ENCODE peak calls at places on chromosomes 2 and 18, in five cellular contexts. One of them, this sample, is unnamed.

GRCh38 chr2:192151848-192152247 is 42.9 kb downstream of the TMEFF2 start:
- DNase-seq in brain microvascular endothelial cell: peak
- DNase-seq in astrocyte of the spinal cord: peak
- DNase-seq in fibroblast of lung: peak
- DNase-seq in HCT116: no peak
- DNase-seq in this sample: no peak

GRCh38 chr18:67672142-67672541 is 155.6 kb upstream of the DSEL start:
- DNase-seq in brain microvascular endothelial cell: peak
- DNase-seq in astrocyte of the spinal cord: no peak
- DNase-seq in fibroblast of lung: peak
- DNase-seq in HCT116: no peak
- DNase-seq in this sample: no peak

GRCh38 chr2:32932825-32933755 is 13.7 kb upstream of the LTBP1 start:
- DNase-seq in brain microvascular endothelial cell: no peak
- DNase-seq in astrocyte of the spinal cord: no peak
- DNase-seq in fibroblast of lung: no peak
- DNase-seq in HCT116: no peak
- DNase-seq in this sample: no peak

GRCh38 chr2:41923156-41923786 is 124.5 kb upstream of the PKDCC start:
- DNase-seq in brain microvascular endothelial cell: no peak
- DNase-seq in astrocyte of the spinal cord: no peak
- DNase-seq in fibroblast of lung: no peak
- DNase-seq in HCT116: no peak
- DNase-seq in this sample: no peak

GRCh38 chr2:233189032-233189431 is 62.4 kb upstream of the ATG16L1 start:
- DNase-seq in brain microvascular endothelial cell: no peak
- DNase-seq in astrocyte of the spinal cord: no peak
- DNase-seq in fibroblast of lung: no peak
- DNase-seq in HCT116: no peak
- DNase-seq in this sample: no peak

GRCh38 chr2:239695106-239695727 is 294.4 kb upstream of the HDAC4 start:
- DNase-seq in brain microvascular endothelial cell: no peak
- DNase-seq in astrocyte of the spinal cord: no peak
- DNase-seq in fibroblast of lung: no peak
- DNase-seq in HCT116: no peak
- DNase-seq in this sample: no peak

GRCh38 chr2:102168026-102168425 is 18.8 kb upstream of the IL1RL2 start:
- DNase-seq in brain microvascular endothelial cell: no peak
- DNase-seq in astrocyte of the spinal cord: no peak
- DNase-seq in fibroblast of lung: no peak
- DNase-seq in HCT116: no peak
- DNase-seq in this sample: no peak

GRCh38 chr2:173346035-173346434 is 8.6 kb upstream of the CDCA7 start:
- DNase-seq in brain microvascular endothelial cell: no peak
- DNase-seq in astrocyte of the spinal cord: no peak
- DNase-seq in fibroblast of lung: peak
- DNase-seq in HCT116: no peak
- DNase-seq in this sample: no peak

GRCh38 chr2:202109737-202110184 is 36.7 kb downstream of the KIAA2012 start:
- DNase-seq in brain microvascular endothelial cell: peak
- DNase-seq in astrocyte of the spinal cord: peak
- DNase-seq in fibroblast of lung: peak
- DNase-seq in HCT116: no peak
- DNase-seq in this sample: no peak

GRCh38 chr18:27862056-27862682 is 314.8 kb downstream of the CDH2 start:
- DNase-seq in brain microvascular endothelial cell: no peak
- DNase-seq in astrocyte of the spinal cord: no peak
- DNase-seq in fibroblast of lung: no peak
- DNase-seq in HCT116: no peak
- DNase-seq in this sample: no peak

GRCh38 chr18:79928563-79928960 is 22.9 kb downstream of the SLC66A2 start:
- DNase-seq in brain microvascular endothelial cell: no peak
- DNase-seq in astrocyte of the spinal cord: no peak
- DNase-seq in fibroblast of lung: no peak
- DNase-seq in HCT116: no peak
- DNase-seq in this sample: no peak

GRCh38 chr18:35189510-35189909 is 51.3 kb upstream of the ZNF397 start:
- DNase-seq in brain microvascular endothelial cell: no peak
- DNase-seq in astrocyte of the spinal cord: no peak
- DNase-seq in fibroblast of lung: no peak
- DNase-seq in HCT116: no peak
- DNase-seq in this sample: no peak

GRCh38 chr2:181203412-181203811 is 223.0 kb downstream of the UBE2E3 start:
- DNase-seq in brain microvascular endothelial cell: peak
- DNase-seq in astrocyte of the spinal cord: peak
- DNase-seq in fibroblast of lung: peak
- DNase-seq in HCT116: peak
- DNase-seq in this sample: peak

GRCh38 chr2:171922230-171923022 is at the start of gene HAT1:
- DNase-seq in brain microvascular endothelial cell: peak
- DNase-seq in astrocyte of the spinal cord: peak
- DNase-seq in fibroblast of lung: peak
- DNase-seq in HCT116: peak
- DNase-seq in this sample: peak

GRCh38 chr2:80086831-80087230 is 217.7 kb downstream of the LRRTM1 start:
- DNase-seq in brain microvascular endothelial cell: no peak
- DNase-seq in astrocyte of the spinal cord: peak
- DNase-seq in fibroblast of lung: peak
- DNase-seq in HCT116: no peak
- DNase-seq in this sample: no peak

GRCh38 chr18:13267517-13267916 is 49.0 kb downstream of the LDLRAD4 start:
- DNase-seq in brain microvascular endothelial cell: no peak
- DNase-seq in astrocyte of the spinal cord: no peak
- DNase-seq in fibroblast of lung: no peak
- DNase-seq in HCT116: no peak
- DNase-seq in this sample: no peak

GRCh38 chr2:37625781-37626548 is 45.5 kb downstream of the CDC42EP3 start:
- DNase-seq in brain microvascular endothelial cell: no peak
- DNase-seq in astrocyte of the spinal cord: peak
- DNase-seq in fibroblast of lung: peak
- DNase-seq in HCT116: no peak
- DNase-seq in this sample: no peak

GRCh38 chr2:45052388-45052928 is 43.2 kb upstream of the SIX2 start:
- DNase-seq in brain microvascular endothelial cell: no peak
- DNase-seq in astrocyte of the spinal cord: no peak
- DNase-seq in fibroblast of lung: no peak
- DNase-seq in HCT116: no peak
- DNase-seq in this sample: no peak

GRCh38 chr2:53475766-53476165 is 291.8 kb upstream of the CHAC2 start:
- DNase-seq in brain microvascular endothelial cell: no peak
- DNase-seq in astrocyte of the spinal cord: no peak
- DNase-seq in fibroblast of lung: peak
- DNase-seq in HCT116: no peak
- DNase-seq in this sample: no peak

GRCh38 chr2:53476800-53477199 is 290.8 kb upstream of the CHAC2 start:
- DNase-seq in brain microvascular endothelial cell: no peak
- DNase-seq in astrocyte of the spinal cord: no peak
- DNase-seq in fibroblast of lung: no peak
- DNase-seq in HCT116: no peak
- DNase-seq in this sample: peak

GRCh38 chr2:53473762-53474161 is 293.8 kb upstream of the CHAC2 start:
- DNase-seq in brain microvascular endothelial cell: no peak
- DNase-seq in astrocyte of the spinal cord: no peak
- DNase-seq in fibroblast of lung: no peak
- DNase-seq in HCT116: no peak
- DNase-seq in this sample: no peak

GRCh38 chr2:53475320-53475719 is 292.3 kb upstream of the CHAC2 start:
- DNase-seq in brain microvascular endothelial cell: peak
- DNase-seq in astrocyte of the spinal cord: peak
- DNase-seq in fibroblast of lung: peak
- DNase-seq in HCT116: peak
- DNase-seq in this sample: peak

DNA sequence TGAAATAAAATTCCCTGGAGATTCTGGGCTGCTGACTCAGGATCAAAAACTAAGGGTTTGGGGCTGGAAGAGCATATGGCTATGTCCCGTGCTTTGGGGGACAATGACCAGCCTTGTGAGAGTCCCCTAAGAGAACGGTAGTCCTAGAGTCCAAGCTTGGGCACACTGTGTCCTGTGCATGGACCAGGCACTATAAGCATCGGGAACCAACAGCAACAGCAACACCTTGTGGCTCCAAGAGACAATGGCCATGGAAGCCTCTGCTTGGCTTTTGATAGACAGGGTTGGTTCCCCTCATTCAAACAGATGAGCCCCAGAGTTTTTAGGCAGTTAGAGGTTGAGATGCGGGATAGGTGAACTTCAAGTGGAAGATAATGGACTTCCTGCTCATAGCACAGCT is 294.4 kb upstream of the CHAC2 start:
- DNase-seq in brain microvascular endothelial cell: no peak
- DNase-seq in astrocyte of the spinal cord: no peak
- DNase-seq in fibroblast of lung: no peak
- DNase-seq in HCT116: no peak
- DNase-seq in this sample: no peak
- TF ChIP-seq CTCF in brain microvascular endothelial cell: peak
- TF ChIP-seq CTCF in astrocyte of the spinal cord: peak
- TF ChIP-seq CTCF in fibroblast of lung: no peak
- TF ChIP-seq CTCF in HCT116: peak
- TF ChIP-seq CTCF in this sample: no peak

DNA sequence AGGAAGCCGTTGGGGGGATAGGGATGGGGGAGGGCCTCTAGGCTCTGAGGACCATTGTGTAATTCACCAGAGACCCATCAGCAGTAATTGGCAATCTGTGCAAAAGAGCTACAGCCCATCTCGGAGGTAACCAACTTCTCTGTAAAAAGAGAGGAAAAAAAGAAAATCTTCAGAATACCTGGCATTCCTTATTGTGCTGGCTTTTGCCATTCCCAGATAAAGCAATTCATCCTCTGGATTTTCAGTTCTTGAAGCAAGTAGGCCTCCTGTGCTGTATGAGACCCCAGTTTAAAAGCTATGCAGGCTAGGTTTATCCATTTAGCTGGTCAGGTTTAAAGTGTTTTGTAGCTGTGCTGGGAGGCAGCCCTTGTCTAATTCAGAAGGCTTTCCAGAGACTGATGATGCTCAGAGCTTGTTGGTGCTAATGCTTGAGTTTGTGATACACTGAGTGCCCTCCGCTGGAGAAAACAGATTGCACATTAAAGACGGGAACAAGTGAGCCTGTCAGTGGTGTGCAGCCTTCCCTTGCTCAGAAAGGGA is at the start of gene LRRTM4:
- DNase-seq in brain microvascular endothelial cell: no peak
- DNase-seq in astrocyte of the spinal cord: peak
- DNase-seq in fibroblast of lung: peak
- DNase-seq in HCT116: no peak
- DNase-seq in this sample: no peak
- TF ChIP-seq CTCF in brain microvascular endothelial cell: peak
- TF ChIP-seq CTCF in astrocyte of the spinal cord: no peak
- TF ChIP-seq CTCF in fibroblast of lung: peak
- TF ChIP-seq CTCF in HCT116: no peak
- TF ChIP-seq CTCF in this sample: no peak

DNA sequence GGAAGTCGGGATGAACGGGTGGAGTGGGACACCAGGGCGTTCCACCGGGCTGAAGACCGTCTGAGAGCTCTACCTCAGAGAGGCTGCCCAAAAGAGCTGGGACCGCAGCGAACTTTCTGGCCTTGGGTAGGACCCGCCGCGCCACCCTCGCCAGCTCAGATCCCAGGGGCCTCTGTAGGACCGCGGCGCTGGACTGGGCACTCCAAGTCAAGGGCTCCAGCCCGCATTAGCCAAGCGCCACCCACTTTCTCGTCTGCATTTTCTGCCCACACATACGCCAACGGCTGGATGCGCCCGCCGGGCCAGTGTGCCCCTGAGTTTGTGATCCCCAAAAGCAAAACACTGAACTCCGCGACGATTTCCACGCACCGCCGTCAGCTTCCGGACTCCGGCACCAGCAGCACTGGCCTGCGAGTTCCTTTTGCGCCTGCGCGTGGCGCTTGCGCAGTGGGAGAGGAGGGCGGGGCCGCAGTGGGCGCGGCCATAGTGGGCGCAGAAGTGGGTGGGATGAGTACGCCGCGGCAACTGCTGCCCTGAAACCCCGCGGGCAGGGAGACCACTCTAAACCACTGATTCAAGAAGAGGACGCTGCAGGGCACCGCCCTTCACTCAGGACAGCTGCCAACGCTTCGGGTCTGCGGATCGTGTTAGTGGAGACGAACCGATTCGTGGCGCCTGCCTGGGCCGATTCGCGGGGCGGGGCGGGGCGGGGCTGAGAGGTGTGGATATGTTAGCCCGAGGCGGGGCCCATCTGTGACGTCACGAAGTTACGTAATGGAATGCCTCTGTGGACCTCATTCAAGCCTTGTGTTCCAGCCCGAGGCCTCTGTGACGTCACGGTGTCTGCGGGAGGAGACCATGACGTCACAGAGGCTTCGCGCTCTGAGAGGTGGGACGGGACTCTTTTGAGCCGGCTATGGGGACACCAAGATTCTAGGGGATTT is 10.5 kb downstream of the OSR1 start:
- DNase-seq in brain microvascular endothelial cell: peak
- DNase-seq in astrocyte of the spinal cord: peak
- DNase-seq in fibroblast of lung: peak
- DNase-seq in HCT116: peak
- DNase-seq in this sample: peak
- TF ChIP-seq CTCF in brain microvascular endothelial cell: no peak
- TF ChIP-seq CTCF in astrocyte of the spinal cord: no peak
- TF ChIP-seq CTCF in fibroblast of lung: no peak
- TF ChIP-seq CTCF in HCT116: no peak
- TF ChIP-seq CTCF in this sample: no peak

GRCh38 chr2:96145028-96145939 is at the start of gene DUSP2:
- DNase-seq in brain microvascular endothelial cell: peak
- DNase-seq in astrocyte of the spinal cord: peak
- DNase-seq in fibroblast of lung: peak
- DNase-seq in HCT116: peak
- DNase-seq in this sample: peak

GRCh38 chr2:96144481-96145027 is 686 bp downstream of the DUSP2 start:
- DNase-seq in brain microvascular endothelial cell: peak
- DNase-seq in astrocyte of the spinal cord: no peak
- DNase-seq in fibroblast of lung: no peak
- DNase-seq in HCT116: no peak
- DNase-seq in this sample: peak

GRCh38 chr2:96142217-96143113 is 2.8 kb downstream of the DUSP2 start:
- DNase-seq in brain microvascular endothelial cell: no peak
- DNase-seq in astrocyte of the spinal cord: no peak
- DNase-seq in fibroblast of lung: no peak
- DNase-seq in HCT116: no peak
- DNase-seq in this sample: no peak

GRCh38 chr2:96143848-96144480 is 1.3 kb downstream of the DUSP2 start:
- DNase-seq in brain microvascular endothelial cell: no peak
- DNase-seq in astrocyte of the spinal cord: no peak
- DNase-seq in fibroblast of lung: no peak
- DNase-seq in HCT116: peak
- DNase-seq in this sample: peak

DNA sequence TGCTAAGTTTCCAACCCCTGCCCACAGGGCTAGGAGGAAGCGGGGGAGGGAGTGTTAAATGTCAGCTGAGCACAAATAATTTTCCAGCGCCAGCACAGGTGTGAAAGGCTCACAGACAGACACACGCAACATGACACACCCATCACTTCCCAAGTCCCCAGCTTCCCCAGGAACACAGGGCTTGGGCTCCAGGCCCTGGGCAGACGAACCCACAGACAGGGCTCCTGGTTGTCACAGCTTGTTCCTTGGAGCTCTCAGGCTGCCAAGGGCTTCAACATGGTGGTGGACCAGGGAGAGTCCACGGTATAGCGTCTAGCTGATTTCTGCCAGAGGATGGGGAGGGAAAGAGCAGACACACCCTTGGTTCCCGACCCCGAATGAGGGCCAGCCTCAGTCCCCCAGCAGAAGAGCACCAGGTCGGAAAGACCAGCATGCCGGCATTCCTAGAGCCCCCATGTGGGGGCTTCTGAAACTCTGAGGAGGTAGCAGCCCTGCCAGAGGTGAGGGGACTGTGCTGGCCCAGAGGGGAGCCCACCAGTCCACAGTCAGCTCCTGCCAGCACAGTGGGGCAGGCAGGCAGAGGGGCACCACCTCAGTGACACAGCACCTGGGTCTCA is 1.9 kb downstream of the DUSP2 start:
- DNase-seq in brain microvascular endothelial cell: no peak
- DNase-seq in astrocyte of the spinal cord: no peak
- DNase-seq in fibroblast of lung: no peak
- DNase-seq in HCT116: no peak
- DNase-seq in this sample: no peak
- TF ChIP-seq CTCF in brain microvascular endothelial cell: no peak
- TF ChIP-seq CTCF in astrocyte of the spinal cord: no peak
- TF ChIP-seq CTCF in fibroblast of lung: no peak
- TF ChIP-seq CTCF in HCT116: no peak
- TF ChIP-seq CTCF in this sample: no peak